ENCODE peak calls at places on chromosome 14, in six cellular contexts. One of them, this sample, is unnamed.
A peak's percentile ranks its signal among the peaks of the same experiment; 100 is the strongest.

GRCh38 chr14:91310620-91311283 is 66.2 kb upstream of the GPR68 start:
- DNase-seq in endothelial cell of umbilical vein: no peak
- DNase-seq in stomach: no peak
- DNase-seq in HCT116: no peak
- DNase-seq in suprapubic skin: no peak
- DNase-seq in HepG2: no peak
- DNase-seq in this sample: no peak

GRCh38 chr14:50064993-50065392 is 51.4 kb downstream of the VCPKMT start:
- DNase-seq in endothelial cell of umbilical vein: no peak
- DNase-seq in stomach: peak; percentile 45
- DNase-seq in HCT116: no peak
- DNase-seq in suprapubic skin: no peak
- DNase-seq in HepG2: no peak
- DNase-seq in this sample: no peak

GRCh38 chr14:60505448-60505847 is 3.5 kb upstream of the SIX6 start:
- DNase-seq in endothelial cell of umbilical vein: no peak
- DNase-seq in stomach: no peak
- DNase-seq in HCT116: no peak
- DNase-seq in suprapubic skin: no peak
- DNase-seq in HepG2: no peak
- DNase-seq in this sample: no peak

GRCh38 chr14:61347771-61348443 is 26.5 kb downstream of the PRKCH start:
- DNase-seq in endothelial cell of umbilical vein: no peak
- DNase-seq in stomach: no peak
- DNase-seq in HCT116: no peak
- DNase-seq in suprapubic skin: no peak
- DNase-seq in HepG2: no peak
- DNase-seq in this sample: no peak

GRCh38 chr14:96253140-96253539 is 2.9 kb upstream of the BDKRB1 start:
- DNase-seq in endothelial cell of umbilical vein: no peak
- DNase-seq in stomach: no peak
- DNase-seq in HCT116: no peak
- DNase-seq in suprapubic skin: no peak
- DNase-seq in HepG2: no peak
- DNase-seq in this sample: no peak

GRCh38 chr14:100654814-100655795 is 67.9 kb upstream of the BEGAIN start:
- DNase-seq in endothelial cell of umbilical vein: no peak
- DNase-seq in stomach: peak; percentile 57
- DNase-seq in HCT116: no peak
- DNase-seq in suprapubic skin: no peak
- DNase-seq in HepG2: no peak
- DNase-seq in this sample: no peak

GRCh38 chr14:51576112-51576420 is 75.6 kb upstream of the FRMD6 start:
- DNase-seq in endothelial cell of umbilical vein: no peak
- DNase-seq in stomach: no peak
- DNase-seq in HCT116: no peak
- DNase-seq in suprapubic skin: no peak
- DNase-seq in HepG2: peak; percentile 30
- DNase-seq in this sample: no peak

GRCh38 chr14:98984719-98985041 is 287.3 kb downstream of the BCL11B start:
- DNase-seq in endothelial cell of umbilical vein: no peak
- DNase-seq in stomach: peak; percentile 34
- DNase-seq in HCT116: no peak
- DNase-seq in suprapubic skin: no peak
- DNase-seq in HepG2: no peak
- DNase-seq in this sample: no peak

GRCh38 chr14:62209287-62209899 is 447.2 kb downstream of the SNAPC1 start:
- DNase-seq in endothelial cell of umbilical vein: peak; percentile 92
- DNase-seq in stomach: no peak
- DNase-seq in HCT116: no peak
- DNase-seq in suprapubic skin: no peak
- DNase-seq in HepG2: no peak
- DNase-seq in this sample: peak; percentile 14

GRCh38 chr14:80901813-80902212 is 39.7 kb downstream of the CEP128 start:
- DNase-seq in endothelial cell of umbilical vein: no peak
- DNase-seq in stomach: no peak
- DNase-seq in HCT116: no peak
- DNase-seq in suprapubic skin: no peak
- DNase-seq in HepG2: no peak
- DNase-seq in this sample: no peak

GRCh38 chr14:80902608-80903007 is 38.9 kb downstream of the CEP128 start:
- DNase-seq in endothelial cell of umbilical vein: no peak
- DNase-seq in stomach: no peak
- DNase-seq in HCT116: no peak
- DNase-seq in suprapubic skin: no peak
- DNase-seq in HepG2: no peak
- DNase-seq in this sample: no peak

GRCh38 chr14:80906336-80906735 is 35.2 kb downstream of the CEP128 start:
- DNase-seq in endothelial cell of umbilical vein: no peak
- DNase-seq in stomach: no peak
- DNase-seq in HCT116: no peak
- DNase-seq in suprapubic skin: no peak
- DNase-seq in HepG2: no peak
- DNase-seq in this sample: no peak

GRCh38 chr14:80901260-80901659 is 40.3 kb downstream of the CEP128 start:
- DNase-seq in endothelial cell of umbilical vein: no peak
- DNase-seq in stomach: no peak
- DNase-seq in HCT116: no peak
- DNase-seq in suprapubic skin: no peak
- DNase-seq in HepG2: no peak
- DNase-seq in this sample: no peak

GRCh38 chr14:80906946-80907345 is 34.6 kb downstream of the CEP128 start:
- DNase-seq in endothelial cell of umbilical vein: no peak
- DNase-seq in stomach: no peak
- DNase-seq in HCT116: no peak
- DNase-seq in suprapubic skin: no peak
- DNase-seq in HepG2: no peak
- DNase-seq in this sample: no peak
- H3K9me3 ChIP-seq in endothelial cell of umbilical vein: no peaks in the 10 kb centered on the region
- H3K9me3 ChIP-seq in stomach: no peaks in the 10 kb centered on the region
- H3K9me3 ChIP-seq in HCT116: no peaks in the 10 kb centered on the region
- H3K9me3 ChIP-seq in suprapubic skin: no peaks in the 10 kb centered on the region
- H3K9me3 ChIP-seq in HepG2: no peaks in the 10 kb centered on the region
- H3K9me3 ChIP-seq in this sample: no peaks in the 10 kb centered on the region

GRCh38 chr14:75139185-75139584 is 12.3 kb upstream of the NEK9 start:
- DNase-seq in endothelial cell of umbilical vein: no peak
- DNase-seq in stomach: no peak
- DNase-seq in HCT116: no peak
- DNase-seq in suprapubic skin: no peak
- DNase-seq in HepG2: no peak
- DNase-seq in this sample: no peak
- TF ChIP-seq POLR2AphosphoS5 in endothelial cell of umbilical vein: no peak
- TF ChIP-seq POLR2AphosphoS5 in stomach: no peak
- TF ChIP-seq POLR2AphosphoS5 in HCT116: no peak
- TF ChIP-seq POLR2AphosphoS5 in suprapubic skin: no peak
- TF ChIP-seq POLR2AphosphoS5 in HepG2: no peak
- TF ChIP-seq POLR2AphosphoS5 in this sample: no peak

DNA sequence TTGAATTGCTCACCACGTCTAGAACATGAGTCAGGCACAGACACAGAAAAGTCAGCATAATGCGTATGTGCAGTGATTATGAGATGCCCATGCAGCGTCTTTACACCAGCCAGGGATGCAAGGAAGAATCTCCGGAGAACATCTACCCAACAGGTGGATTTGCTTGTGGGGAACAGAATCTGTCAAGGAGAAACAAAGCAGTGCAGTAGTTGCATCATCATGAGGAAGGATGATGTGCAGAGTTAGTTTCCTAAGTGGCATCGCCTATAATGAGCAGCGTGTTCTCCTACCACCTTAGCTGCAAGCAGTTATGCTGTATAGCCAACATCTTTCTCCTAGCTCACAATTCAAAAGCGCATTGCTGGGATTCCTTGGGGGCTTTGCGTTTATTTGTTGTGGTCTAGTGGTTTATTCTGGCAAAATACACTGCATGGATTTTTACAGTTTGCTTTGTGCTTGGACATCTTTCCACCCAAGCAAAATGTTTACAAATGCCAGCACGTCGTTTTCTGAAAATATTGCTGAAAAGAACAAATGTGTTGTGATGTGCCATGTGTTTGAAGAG is 233.0 kb downstream of the RGS6 start:
- DNase-seq in endothelial cell of umbilical vein: no peak
- DNase-seq in stomach: no peak
- DNase-seq in HCT116: no peak
- DNase-seq in suprapubic skin: no peak
- DNase-seq in HepG2: no peak
- DNase-seq in this sample: no peak
- H3K4me3 ChIP-seq in endothelial cell of umbilical vein: no peak overlapping the region
- H3K4me3 ChIP-seq in stomach: no peak overlapping the region
- H3K4me3 ChIP-seq in HCT116: no peak overlapping the region
- H3K4me3 ChIP-seq in suprapubic skin: no peak overlapping the region
- H3K4me3 ChIP-seq in HepG2: no peak overlapping the region
- H3K4me3 ChIP-seq in this sample: no peak overlapping the region

GRCh38 chr14:68840454-68840853 is 47.6 kb upstream of the ZFP36L1 start:
- DNase-seq in endothelial cell of umbilical vein: no peak
- DNase-seq in stomach: no peak
- DNase-seq in HCT116: no peak
- DNase-seq in suprapubic skin: no peak
- DNase-seq in HepG2: no peak
- DNase-seq in this sample: no peak

GRCh38 chr14:68843471-68844209 is 50.8 kb upstream of the ZFP36L1 start:
- DNase-seq in endothelial cell of umbilical vein: peak; percentile 75
- DNase-seq in stomach: peak; percentile 88
- DNase-seq in HCT116: peak; percentile 58
- DNase-seq in suprapubic skin: no peak
- DNase-seq in HepG2: no peak
- DNase-seq in this sample: peak; percentile 39

GRCh38 chr14:68842298-68842697 is 49.4 kb upstream of the ZFP36L1 start:
- DNase-seq in endothelial cell of umbilical vein: no peak
- DNase-seq in stomach: no peak
- DNase-seq in HCT116: no peak
- DNase-seq in suprapubic skin: no peak
- DNase-seq in HepG2: no peak
- DNase-seq in this sample: no peak

GRCh38 chr14:68844210-68844545 is 51.3 kb upstream of the ZFP36L1 start:
- DNase-seq in endothelial cell of umbilical vein: no peak
- DNase-seq in stomach: no peak
- DNase-seq in HCT116: no peak
- DNase-seq in suprapubic skin: no peak
- DNase-seq in HepG2: no peak
- DNase-seq in this sample: no peak

DNA sequence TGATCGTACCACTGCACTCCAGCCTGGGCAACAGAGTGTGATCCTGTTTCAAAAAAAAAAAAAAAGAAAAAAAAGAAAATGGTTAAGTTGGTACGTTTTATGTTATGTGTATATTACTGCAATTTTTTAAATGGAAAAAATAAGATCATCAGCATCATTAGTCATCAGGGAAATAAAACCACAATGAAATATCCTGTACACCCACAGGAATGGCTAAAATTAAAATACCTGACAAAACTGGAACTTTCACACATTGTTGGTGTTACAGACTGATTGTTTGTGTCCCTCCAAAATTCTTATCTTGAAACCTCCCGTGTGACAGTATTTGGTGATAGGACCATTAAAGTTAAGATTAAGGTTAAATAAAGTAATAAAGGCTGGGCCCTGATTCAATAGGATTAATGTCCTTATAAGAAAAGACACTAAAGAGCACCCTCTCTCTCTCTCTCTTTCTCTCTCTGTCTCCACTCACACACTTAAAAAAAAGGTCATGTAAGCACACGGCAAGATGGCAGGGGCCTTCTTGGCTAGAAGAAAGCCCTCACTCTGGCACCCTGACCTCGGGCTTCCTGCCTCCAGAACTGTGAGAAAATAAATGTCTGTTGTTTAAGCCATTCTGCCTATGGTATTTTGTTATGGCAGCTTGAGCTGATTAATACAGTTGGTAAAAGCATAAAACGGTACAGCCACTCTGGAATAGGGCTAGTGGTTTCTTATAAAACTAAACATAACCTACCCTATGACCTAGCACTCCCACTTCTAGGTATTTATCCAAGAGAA is 48.4 kb upstream of the ZFP36L1 start:
- DNase-seq in endothelial cell of umbilical vein: peak; percentile 89
- DNase-seq in stomach: no peak
- DNase-seq in HCT116: no peak
- DNase-seq in suprapubic skin: no peak
- DNase-seq in HepG2: no peak
- DNase-seq in this sample: no peak
- H3K9me3 ChIP-seq in endothelial cell of umbilical vein: no peaks in the 10 kb centered on the region
- H3K9me3 ChIP-seq in stomach: no peaks in the 10 kb centered on the region
- H3K9me3 ChIP-seq in HCT116: no peaks in the 10 kb centered on the region
- H3K9me3 ChIP-seq in suprapubic skin: no peaks in the 10 kb centered on the region
- H3K9me3 ChIP-seq in HepG2: peaks cover 4% of the 10 kb centered on the region
- H3K9me3 ChIP-seq in this sample: peaks cover 5% of the 10 kb centered on the region

GRCh38 chr14:63773504-63773903 is 45.6 kb upstream of the SGPP1 start:
- DNase-seq in endothelial cell of umbilical vein: no peak
- DNase-seq in stomach: no peak
- DNase-seq in HCT116: no peak
- DNase-seq in suprapubic skin: no peak
- DNase-seq in HepG2: no peak
- DNase-seq in this sample: no peak

GRCh38 chr14:63766616-63767015 is 38.8 kb upstream of the SGPP1 start:
- DNase-seq in endothelial cell of umbilical vein: no peak
- DNase-seq in stomach: no peak
- DNase-seq in HCT116: no peak
- DNase-seq in suprapubic skin: no peak
- DNase-seq in HepG2: no peak
- DNase-seq in this sample: no peak

GRCh38 chr14:63764620-63765139 is 36.8 kb upstream of the SGPP1 start:
- DNase-seq in endothelial cell of umbilical vein: no peak
- DNase-seq in stomach: no peak
- DNase-seq in HCT116: no peak
- DNase-seq in suprapubic skin: no peak
- DNase-seq in HepG2: peak; percentile 34
- DNase-seq in this sample: no peak

GRCh38 chr14:63770187-63770807 is 42.4 kb upstream of the SGPP1 start:
- DNase-seq in endothelial cell of umbilical vein: peak; percentile 63
- DNase-seq in stomach: peak; percentile 54
- DNase-seq in HCT116: peak; percentile 36
- DNase-seq in suprapubic skin: no peak
- DNase-seq in HepG2: peak; percentile 57
- DNase-seq in this sample: peak; percentile 20
- TF ChIP-seq POLR2AphosphoS5 in endothelial cell of umbilical vein: no peak
- TF ChIP-seq POLR2AphosphoS5 in stomach: no peak
- TF ChIP-seq POLR2AphosphoS5 in HCT116: no peak
- TF ChIP-seq POLR2AphosphoS5 in suprapubic skin: no peak
- TF ChIP-seq POLR2AphosphoS5 in HepG2: no peak
- TF ChIP-seq POLR2AphosphoS5 in this sample: no peak

GRCh38 chr14:103715052-103716000 is at the start of the genes XRCC3 and ZFYVE21:
- DNase-seq in endothelial cell of umbilical vein: peak; percentile 100
- DNase-seq in stomach: peak; percentile 100
- DNase-seq in HCT116: peak; percentile 99
- DNase-seq in suprapubic skin: peak; percentile 100
- DNase-seq in HepG2: peak; percentile 98
- DNase-seq in this sample: peak; percentile 98

GRCh38 chr14:103713304-103714062 is 1.8 kb downstream of the XRCC3 start:
- DNase-seq in endothelial cell of umbilical vein: no peak
- DNase-seq in stomach: no peak
- DNase-seq in HCT116: no peak
- DNase-seq in suprapubic skin: no peak
- DNase-seq in HepG2: no peak
- DNase-seq in this sample: no peak

GRCh38 chr14:103712633-103713247 is 2.5 kb downstream of the XRCC3 start:
- DNase-seq in endothelial cell of umbilical vein: no peak
- DNase-seq in stomach: peak; percentile 46
- DNase-seq in HCT116: no peak
- DNase-seq in suprapubic skin: no peak
- DNase-seq in HepG2: no peak
- DNase-seq in this sample: no peak

GRCh38 chr14:103716091-103716801 is 636 bp downstream of the ZFYVE21 start:
- DNase-seq in endothelial cell of umbilical vein: no peak
- DNase-seq in stomach: no peak
- DNase-seq in HCT116: no peak
- DNase-seq in suprapubic skin: no peak
- DNase-seq in HepG2: no peak
- DNase-seq in this sample: no peak

GRCh38 chr14:103714063-103714724 is 1.1 kb downstream of the XRCC3 start:
- DNase-seq in endothelial cell of umbilical vein: no peak
- DNase-seq in stomach: no peak
- DNase-seq in HCT116: no peak
- DNase-seq in suprapubic skin: no peak
- DNase-seq in HepG2: no peak
- DNase-seq in this sample: no peak
- H3K4me3 ChIP-seq in endothelial cell of umbilical vein: no peak overlapping the region
- H3K4me3 ChIP-seq in stomach: peak overlapping the region; percentile 91
- H3K4me3 ChIP-seq in HCT116: peak overlapping the region; percentile 58
- H3K4me3 ChIP-seq in suprapubic skin: peak overlapping the region; percentile 78
- H3K4me3 ChIP-seq in HepG2: peak overlapping the region; percentile 58
- H3K4me3 ChIP-seq in this sample: peak overlapping the region; percentile 90